ENCODE peak calls at places on chromosomes 11 and 22, in four cellular contexts. A is A549, U is fibroblast of villous mesenchyme, E is Caco-2. X is an unnamed sample.

GRCh38 chr22:19892249-19892879 is 37.7 kb upstream of the GNB1L start:
- DNase-seq in A (no peak), E (no peak), U (peak), X (no peak)

GRCh38 chr11:18865951-18866350 is 73.3 kb downstream of the MRGPRX1 start:
- DNase-seq in A (no peak), U (no peak), E (peak), X (no peak)

GRCh38 chr11:45765107-45765668 is 39.8 kb upstream of the SLC35C1 start:
- DNase-seq in U (no peak), E (no peak), A (no peak), X (no peak)

GRCh38 chr11:64562723-64563351 is 28.2 kb upstream of the SLC22A12 start:
- DNase-seq in U (no peak), E (no peak), A (no peak), X (no peak)

GRCh38 chr11:1397146-1397861 is 7.6 kb downstream of the BRSK2 start:
- DNase-seq in U (no peak), E (no peak), A (no peak), X (no peak)

GRCh38 chr22:24216541-24217209 is 28.2 kb downstream of the GGT5 start:
- DNase-seq in A (no peak), U (no peak), E (no peak), X (no peak)

GRCh38 chr22:45212306-45212709 is 28.4 kb downstream of the KIAA0930 start:
- DNase-seq in A (peak), E (no peak), U (peak), X (no peak)

GRCh38 chr11:93549986-93550385 is 6.8 kb upstream of the SMCO4 start:
- DNase-seq in E (no peak), A (no peak), U (no peak), X (no peak)

GRCh38 chr11:101129203-101129943 is at the start of gene PGR:
- DNase-seq in E (peak), U (peak), A (no peak), X (peak)

GRCh38 chr11:85813721-85814120 is 2.8 kb upstream of the SYTL2 start:
- DNase-seq in A (no peak), U (no peak), E (peak), X (no peak)

GRCh38 chr22:24467340-24467739 is 27.8 kb upstream of the UPB1 start:
- DNase-seq in E (no peak), A (no peak), U (no peak), X (no peak)

GRCh38 chr11:122756417-122756816 is 81.9 kb upstream of the CRTAM start:
- DNase-seq in U (no peak), E (no peak), A (no peak), X (no peak)

GRCh38 chr22:44625981-44626687 is 75.9 kb upstream of the PRR5 start:
- DNase-seq in E (peak), U (peak), A (peak), X (peak)

GRCh38 chr11:70020336-70021214 is 57.5 kb upstream of the ANO1 start:
- DNase-seq in U (no peak), A (no peak), E (peak), X (no peak)

GRCh38 chr11:63673579-63673978 is 2.4 kb upstream of the ATL3 start:
- DNase-seq in U (no peak), A (no peak), E (no peak), X (no peak)

GRCh38 chr11:119727523-119728081 is 1.4 kb downstream of the NECTIN1 start:
- DNase-seq in U (no peak), E (peak), A (no peak), X (peak)

GRCh38 chr22:29689201-29689871 is 30.5 kb upstream of the CABP7 start:
- DNase-seq in A (no peak), E (no peak), U (no peak), X (peak)

GRCh38 chr22:29684244-29684643 is 35.6 kb upstream of the CABP7 start:
- DNase-seq in U (no peak), A (no peak), E (no peak), X (no peak)

GRCh38 chr22:29679316-29679715 is 40.5 kb upstream of the CABP7 start:
- DNase-seq in U (peak), A (no peak), E (no peak), X (no peak)

GRCh38 chr22:29683536-29683935 is 36.3 kb upstream of the CABP7 start:
- DNase-seq in E (no peak), U (no peak), A (no peak), X (no peak)
- H3K4me3 ChIP-seq in E (no peak), U (no peak), A (no peak), X (no peak)

GRCh38 chr11:83726316-83726715 is 440.1 kb upstream of the CCDC90B start:
- DNase-seq in E (no peak), A (no peak), U (no peak), X (no peak)
- H3K4me3 ChIP-seq in E (no peak), A (no peak), U (no peak), X (no peak)

GRCh38 chr11:31809543-31809856 is 1.6 kb downstream of the PAX6 start:
- DNase-seq in E (no peak), A (no peak), U (no peak), X (no peak)
- H3K4me3 ChIP-seq in E (no peak), A (peak), U (no peak), X (peak)

GRCh38 chr22:49933236-49933921 is 14.9 kb downstream of the CRELD2 start:
- DNase-seq in A (no peak), E (no peak), U (no peak), X (no peak)
- H3K4me3 ChIP-seq in A (no peak), E (no peak), U (no peak), X (no peak)

X was measured in HAP-1.